ENCODE peak calls at places on chromosome 12, in four cellular contexts. T is lower lobe of right lung, Y is body of pancreas, Z is GM23248. O is an unnamed sample.

GRCh38 chr12:121175383-121176119 is 34.4 kb upstream of the P2RX4 start:
- DNase-seq in Y (no peak), T (no peak), Z (no peak), O (no peak)

GRCh38 chr12:131916306-131917138 is 12.6 kb upstream of the PUS1 start:
- DNase-seq in Y (no peak), Z (no peak), T (no peak), O (no peak)

GRCh38 chr12:111074559-111074958 is 154.2 kb upstream of the MYL2 start:
- DNase-seq in Y (peak; percentile 69), Z (no peak), T (no peak), O (no peak)

GRCh38 chr12:232731-233614 is 19.0 kb upstream of the SLC6A12 start:
- DNase-seq in Y (no peak), Z (no peak), T (no peak), O (no peak)

GRCh38 chr12:62259311-62259992 is 752 bp upstream of the USP15 start:
- DNase-seq in T (no peak), Y (peak; percentile 41), Z (peak; percentile 29), O (no peak)

GRCh38 chr12:28650906-28651305 is 460.6 kb downstream of the CCDC91 start:
- DNase-seq in T (no peak), Y (no peak), Z (no peak), O (no peak)

GRCh38 chr12:126093911-126094310 is 1028.7 kb downstream of the AACS start:
- DNase-seq in Y (no peak), Z (peak; percentile 3), T (no peak), O (no peak)

GRCh38 chr12:11771356-11771755 is 121.9 kb downstream of the ETV6 start:
- DNase-seq in Z (peak; percentile 14), T (no peak), Y (peak; percentile 35), O (no peak)

GRCh38 chr12:125172231-125172850 is 107.1 kb downstream of the AACS start:
- DNase-seq in Y (no peak), Z (no peak), T (no peak), O (no peak)

GRCh38 chr12:105850103-105850968 is 288.4 kb downstream of the NUAK1 start:
- DNase-seq in T (no peak), Z (peak; percentile 12), Y (no peak), O (no peak)

GRCh38 chr12:74394647-74395046 is 143.0 kb upstream of the ATXN7L3B start:
- DNase-seq in Z (no peak), T (no peak), Y (no peak), O (no peak)

GRCh38 chr12:132945806-132946506 is 10.2 kb downstream of the ZNF605 start:
- DNase-seq in Y (no peak), T (no peak), Z (no peak), O (no peak)

GRCh38 chr12:130838284-130838950 is 633 bp downstream of the STX2 start:
- DNase-seq in T (peak; percentile 62), Y (peak; percentile 57), Z (peak; percentile 64), O (no peak)

GRCh38 chr12:85138833-85139232 is 102.7 kb downstream of the LRRIQ1 start:
- DNase-seq in Y (no peak), Z (peak; percentile 12), T (no peak), O (no peak)

GRCh38 chr12:7646178-7646475 is 19.6 kb downstream of the APOBEC1 start:
- DNase-seq in T (no peak), Z (no peak), Y (no peak), O (no peak)

GRCh38 chr12:45468751-45469615 is 253.1 kb downstream of the ANO6 start:
- DNase-seq in Y (no peak), Z (no peak), T (no peak), O (no peak)

GRCh38 chr12:45439039-45439438 is 223.1 kb downstream of the ANO6 start:
- DNase-seq in T (no peak), Y (no peak), Z (peak; percentile 19), O (no peak)

GRCh38 chr12:117874842-117875434 is 93.9 kb downstream of the KSR2 start:
- DNase-seq in T (peak; percentile 77), Y (peak; percentile 82), Z (peak; percentile 86), O (peak; percentile 78)

GRCh38 chr12:62957233-62957953 is 22.4 kb upstream of the PPM1H start:
- DNase-seq in T (no peak), Y (no peak), Z (no peak), O (no peak)

GRCh38 chr12:73352826-73353225 is 1080.7 kb downstream of the TRHDE start:
- DNase-seq in Z (no peak), T (no peak), Y (no peak), O (no peak)

GRCh38 chr12:50387487-50387886 is 8.9 kb downstream of the FAM186A start:
- DNase-seq in Y (no peak), Z (peak; percentile 35), T (no peak), O (no peak)

GRCh38 chr12:58247633-58248032 is 306.3 kb downstream of the ATP23 start:
- DNase-seq in Z (peak; percentile 2), T (no peak), Y (no peak), O (no peak)

GRCh38 chr12:25557830-25558436 is 4.8 kb upstream of the LMNTD1 start:
- DNase-seq in T (no peak), Y (peak; percentile 28), Z (peak; percentile 81), O (no peak)

GRCh38 chr12:122080149-122081107 is 1.9 kb downstream of the MLXIP start:
- DNase-seq in Z (peak; percentile 86), Y (peak; percentile 76), T (peak; percentile 72), O (peak; percentile 74)

GRCh38 chr12:46556820-46557524 is 184.4 kb upstream of the SLC38A2 start:
- DNase-seq in Y (no peak), T (no peak), Z (peak; percentile 97), O (no peak)

GRCh38 chr12:102691773-102692555 is 211.6 kb upstream of the IGF1 start:
- DNase-seq in T (no peak), Z (no peak), Y (no peak), O (no peak)

GRCh38 chr12:26701604-26702215 is 131.3 kb downstream of the ITPR2 start:
- DNase-seq in Z (peak; percentile 64), T (no peak), Y (no peak), O (no peak)

GRCh38 chr12:65823481-65824313 is 586 bp upstream of the HMGA2 start:
- DNase-seq in T (peak; percentile 46), Y (peak; percentile 68), Z (peak; percentile 89), O (peak; percentile 76)

GRCh38 chr12:66156654-66157053 is 13.1 kb downstream of the TMBIM4 start:
- DNase-seq in Z (no peak), Y (no peak), T (no peak), O (no peak)

GRCh38 chr12:66674495-66675122 is 4.3 kb downstream of the GRIP1 start:
- DNase-seq in Z (no peak), T (no peak), Y (no peak), O (no peak)

GRCh38 chr12:51028126-51028810 is 2.1 kb upstream of the SLC11A2 start:
- DNase-seq in Y (peak; percentile 29), Z (peak; percentile 77), T (no peak), O (peak; percentile 54)

GRCh38 chr12:65526311-65526710 is 247.8 kb downstream of the MSRB3 start:
- DNase-seq in T (no peak), Z (peak; percentile 75), Y (no peak), O (no peak)

GRCh38 chr12:47736216-47736615 is 10.9 kb upstream of the ENDOU start:
- DNase-seq in Z (no peak), Y (no peak), T (no peak), O (peak; percentile 37)

GRCh38 chr12:47736877-47737676 is 11.8 kb upstream of the ENDOU start:
- DNase-seq in Y (peak; percentile 93), T (peak; percentile 91), Z (peak; percentile 78), O (peak; percentile 76)

GRCh38 chr12:47735649-47736048 is 10.4 kb upstream of the ENDOU start:
- DNase-seq in T (no peak), Y (no peak), Z (peak; percentile 55), O (no peak)

GRCh38 chr12:47733142-47733541 is 7.9 kb upstream of the ENDOU start:
- DNase-seq in Y (no peak), T (no peak), Z (no peak), O (no peak)

GRCh38 chr12:47734725-47735480 is 9.6 kb upstream of the ENDOU start:
- DNase-seq in T (no peak), Z (no peak), Y (no peak), O (no peak)
- H3K4me1 ChIP-seq in T (peaks cover 59% of the 10 kb centered on the region), Z (peaks cover 23% of the 10 kb centered on the region), Y (peaks cover 39% of the 10 kb centered on the region), O (peaks cover 16% of the 10 kb centered on the region)

GRCh38 chr12:14960548-14961465 is 594 bp downstream of the ARHGDIB start:
- DNase-seq in Y (peak; percentile 17), T (no peak), Z (peak; percentile 27), O (peak; percentile 55)

GRCh38 chr12:14958361-14959125 is 2.9 kb downstream of the ARHGDIB start:
- DNase-seq in Z (no peak), T (no peak), Y (no peak), O (no peak)

GRCh38 chr12:14959916-14960315 is 1.5 kb downstream of the ARHGDIB start:
- DNase-seq in Y (no peak), T (no peak), Z (no peak), O (no peak)

GRCh38 chr12:14959126-14959440 is 2.3 kb downstream of the ARHGDIB start:
- DNase-seq in Z (no peak), T (no peak), Y (no peak), O (peak; percentile 57)

GRCh38 chr12:14959463-14959862 is 1.9 kb downstream of the ARHGDIB start:
- DNase-seq in Y (no peak), T (no peak), Z (no peak), O (no peak)
- H3K4me1 ChIP-seq in Y (peaks cover 6% of the 10 kb centered on the region), T (peaks cover 65% of the 10 kb centered on the region), Z (no peaks in the 10 kb centered on the region), O (peaks cover 3% of the 10 kb centered on the region)

GRCh38 chr12:108815875-108816594 is 41.3 kb downstream of the SSH1 start:
- DNase-seq in Z (peak; percentile 75), Y (no peak), T (no peak), O (no peak)

GRCh38 chr12:108814462-108815211 is 42.7 kb downstream of the SSH1 start:
- DNase-seq in Z (peak; percentile 8), Y (no peak), T (no peak), O (no peak)

GRCh38 chr12:108817909-108818308 is 39.5 kb downstream of the SSH1 start:
- DNase-seq in Z (no peak), T (no peak), Y (no peak), O (no peak)

GRCh38 chr12:108816652-108817335 is 40.6 kb downstream of the SSH1 start:
- DNase-seq in Y (peak; percentile 31), Z (peak; percentile 47), T (no peak), O (peak; percentile 78)

DNA sequence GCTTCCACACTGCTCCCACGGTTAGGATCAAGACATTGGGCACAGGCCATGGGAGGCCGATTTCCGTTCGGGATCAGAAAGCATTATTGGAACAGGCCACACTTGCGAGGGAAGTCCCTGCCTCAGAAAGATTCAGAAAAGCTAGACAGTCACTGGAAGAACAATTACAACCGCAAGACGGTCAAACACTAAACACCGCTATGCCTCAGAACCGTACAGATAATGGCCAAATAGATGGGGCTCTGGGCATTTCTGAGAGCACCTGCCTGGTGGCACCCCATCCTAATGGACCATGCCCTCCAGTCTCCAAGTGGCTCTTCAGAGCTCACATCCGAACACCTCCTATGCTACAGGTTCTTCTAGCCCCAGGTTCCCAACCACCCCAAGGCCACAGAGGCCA is 42.0 kb downstream of the SSH1 start:
- DNase-seq in Y (no peak), T (no peak), Z (peak; percentile 2), O (no peak)
- H3K4me1 ChIP-seq in Y (no peaks in the 10 kb centered on the region), T (peaks cover 42% of the 10 kb centered on the region), Z (peaks cover 16% of the 10 kb centered on the region), O (peaks cover 4% of the 10 kb centered on the region)

DNA sequence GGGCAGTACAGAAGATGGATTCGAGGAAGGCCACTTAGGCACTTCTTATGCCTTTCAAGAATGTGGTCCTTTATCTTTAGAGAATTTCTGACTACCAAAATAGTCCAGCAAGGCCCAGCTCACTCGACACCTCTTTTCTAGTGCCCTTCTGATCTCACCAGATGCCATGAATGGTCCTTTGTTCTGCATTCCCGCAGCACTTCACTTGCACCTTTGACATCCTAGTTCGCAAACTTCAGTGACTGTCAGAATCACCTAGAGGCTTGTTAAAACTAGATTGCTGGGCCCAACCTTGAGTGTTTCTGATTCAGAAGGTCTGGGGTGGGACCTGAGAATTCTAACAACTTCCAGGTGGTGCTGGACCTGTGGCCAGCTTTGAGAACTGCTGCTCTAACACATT is 56.7 kb downstream of the PKP2 start:
- DNase-seq in Z (no peak), Y (no peak), T (no peak), O (no peak)
- H3K4me1 ChIP-seq in Z (no peaks in the 10 kb centered on the region), Y (no peaks in the 10 kb centered on the region), T (no peaks in the 10 kb centered on the region), O (no peaks in the 10 kb centered on the region)

O was measured in mucosa of descending colon.